ENCODE peak calls at places on chromosomes 1 and 21, in five cellular contexts. One of them, this sample, is unnamed.
A peak's percentile ranks its signal among the peaks of the same experiment; 100 is the strongest.

GRCh38 chr1:209797978-209798639 is 7.8 kb downstream of the IRF6 start:
- DNase-seq in GM12878: no peak
- DNase-seq in H1: no peak
- DNase-seq in HepG2: no peak
- DNase-seq in HCT116: no peak
- DNase-seq in this sample: no peak

GRCh38 chr1:117595993-117596720 is 9.7 kb upstream of the TENT5C start:
- DNase-seq in GM12878: no peak
- DNase-seq in H1: no peak
- DNase-seq in HepG2: no peak
- DNase-seq in HCT116: no peak
- DNase-seq in this sample: no peak

GRCh38 chr1:162694911-162695310 is 62.6 kb downstream of the DDR2 start:
- DNase-seq in GM12878: no peak
- DNase-seq in H1: no peak
- DNase-seq in HepG2: no peak
- DNase-seq in HCT116: no peak
- DNase-seq in this sample: no peak

GRCh38 chr1:200351826-200352549 is 57.8 kb downstream of the ZNF281 start:
- DNase-seq in GM12878: no peak
- DNase-seq in H1: no peak
- DNase-seq in HepG2: no peak
- DNase-seq in HCT116: no peak
- DNase-seq in this sample: no peak

GRCh38 chr21:31713973-31714740 is 17.8 kb downstream of the SCAF4 start:
- DNase-seq in GM12878: no peak
- DNase-seq in H1: no peak
- DNase-seq in HepG2: no peak
- DNase-seq in HCT116: no peak
- DNase-seq in this sample: peak; percentile 81

GRCh38 chr1:183593356-183593755 is 3.1 kb upstream of the NCF2 start:
- DNase-seq in GM12878: peak; percentile 68
- DNase-seq in H1: no peak
- DNase-seq in HepG2: no peak
- DNase-seq in HCT116: no peak
- DNase-seq in this sample: no peak

GRCh38 chr1:115717541-115717940 is 51.0 kb downstream of the CASQ2 start:
- DNase-seq in GM12878: no peak
- DNase-seq in H1: no peak
- DNase-seq in HepG2: peak; percentile 57
- DNase-seq in HCT116: peak; percentile 32
- DNase-seq in this sample: no peak

GRCh38 chr1:197465528-197466205 is 197.6 kb downstream of the CRB1 start:
- DNase-seq in GM12878: no peak
- DNase-seq in H1: no peak
- DNase-seq in HepG2: no peak
- DNase-seq in HCT116: no peak
- DNase-seq in this sample: no peak

GRCh38 chr1:162857850-162858249 is 3.1 kb downstream of the CCDC190 start:
- DNase-seq in GM12878: no peak
- DNase-seq in H1: no peak
- DNase-seq in HepG2: no peak
- DNase-seq in HCT116: no peak
- DNase-seq in this sample: no peak

GRCh38 chr1:68145418-68146126 is 86.8 kb downstream of the WLS start:
- DNase-seq in GM12878: no peak
- DNase-seq in H1: no peak
- DNase-seq in HepG2: no peak
- DNase-seq in HCT116: no peak
- DNase-seq in this sample: no peak

GRCh38 chr1:59022199-59022598 is 238.4 kb upstream of the JUN start:
- DNase-seq in GM12878: no peak
- DNase-seq in H1: no peak
- DNase-seq in HepG2: no peak
- DNase-seq in HCT116: no peak
- DNase-seq in this sample: no peak
- TF ChIP-seq SRF in GM12878: no peak
- TF ChIP-seq SRF in H1: no peak
- TF ChIP-seq SRF in HepG2: no peak
- TF ChIP-seq SRF in HCT116: no peak
- TF ChIP-seq SRF in this sample: no peak

GRCh38 chr1:10916991-10917390 is 95.5 kb upstream of the TARDBP start:
- DNase-seq in GM12878: no peak
- DNase-seq in H1: no peak
- DNase-seq in HepG2: no peak
- DNase-seq in HCT116: no peak
- DNase-seq in this sample: no peak
- TF ChIP-seq SRF in GM12878: no peak
- TF ChIP-seq SRF in H1: no peak
- TF ChIP-seq SRF in HepG2: no peak
- TF ChIP-seq SRF in HCT116: no peak
- TF ChIP-seq SRF in this sample: no peak

GRCh38 chr1:173561263-173561662 is 41.6 kb downstream of the SLC9C2 start:
- DNase-seq in GM12878: no peak
- DNase-seq in H1: no peak
- DNase-seq in HepG2: no peak
- DNase-seq in HCT116: no peak
- DNase-seq in this sample: no peak
- TF ChIP-seq SRF in GM12878: no peak
- TF ChIP-seq SRF in H1: no peak
- TF ChIP-seq SRF in HepG2: no peak
- TF ChIP-seq SRF in HCT116: no peak
- TF ChIP-seq SRF in this sample: no peak

GRCh38 chr21:43195131-43196021 is 26.6 kb downstream of the CRYAA start:
- DNase-seq in GM12878: no peak
- DNase-seq in H1: no peak
- DNase-seq in HepG2: no peak
- DNase-seq in HCT116: no peak
- DNase-seq in this sample: no peak
- TF ChIP-seq SRF in GM12878: no peak
- TF ChIP-seq SRF in H1: no peak
- TF ChIP-seq SRF in HepG2: no peak
- TF ChIP-seq SRF in HCT116: no peak
- TF ChIP-seq SRF in this sample: no peak

DNA sequence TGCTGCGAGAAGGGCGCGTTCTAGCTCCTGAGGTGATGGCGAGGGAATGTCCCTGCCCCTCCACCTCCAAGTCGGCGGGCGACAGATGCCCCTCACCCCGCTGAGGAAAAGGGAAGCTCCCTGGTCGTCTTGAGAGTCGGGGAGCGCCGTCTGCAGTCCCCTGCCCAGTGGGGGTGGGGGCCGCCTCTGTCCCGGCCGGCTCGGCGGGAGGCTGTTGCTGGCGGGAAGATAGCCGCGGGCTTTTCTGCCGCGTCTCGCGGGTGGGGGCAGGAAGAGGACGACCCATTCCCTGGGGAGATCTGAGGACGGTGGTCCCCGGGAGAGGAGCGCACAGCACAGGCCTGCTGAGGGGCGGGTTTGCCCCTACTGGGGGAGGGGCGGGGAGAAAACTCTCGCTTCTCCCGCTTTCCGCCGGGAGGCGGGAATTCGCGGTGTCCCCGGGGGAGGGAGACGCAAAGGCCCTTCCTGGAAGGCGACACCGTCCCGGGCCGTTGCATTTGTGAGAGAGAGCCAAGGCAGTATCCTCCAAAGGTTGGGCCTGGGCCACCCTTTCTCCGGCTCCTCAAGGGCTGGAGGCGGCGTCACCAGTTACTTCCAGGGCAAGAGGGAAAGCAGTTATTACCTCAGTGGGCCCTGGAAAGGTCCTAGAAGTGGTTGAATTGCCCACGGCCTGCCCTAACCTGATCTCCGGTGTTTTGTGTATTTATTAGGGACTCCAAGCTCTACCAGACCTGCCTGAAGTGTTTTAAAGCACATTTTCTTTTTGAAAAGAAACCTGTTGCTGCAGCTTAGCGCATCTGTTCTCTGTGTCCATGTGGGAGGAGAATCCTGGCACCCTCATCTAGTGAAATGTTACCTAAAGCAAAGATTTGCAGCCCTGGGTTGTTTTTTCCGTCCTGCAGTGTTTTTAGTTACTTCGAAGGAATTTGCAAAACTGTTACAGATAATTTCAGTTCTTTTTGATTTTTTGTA is 648 bp downstream of the S100PBP start:
- DNase-seq in GM12878: no peak
- DNase-seq in H1: peak; percentile 49
- DNase-seq in HepG2: peak; percentile 67
- DNase-seq in HCT116: peak; percentile 32
- DNase-seq in this sample: peak; percentile 87
- TF ChIP-seq SRF in GM12878: no peak
- TF ChIP-seq SRF in H1: no peak
- TF ChIP-seq SRF in HepG2: no peak
- TF ChIP-seq SRF in HCT116: no peak
- TF ChIP-seq SRF in this sample: peak; percentile 70

GRCh38 chr1:8018492-8019228 is 7.4 kb downstream of the ERRFI1 start:
- DNase-seq in GM12878: no peak
- DNase-seq in H1: no peak
- DNase-seq in HepG2: no peak
- DNase-seq in HCT116: no peak
- DNase-seq in this sample: no peak
- TF ChIP-seq SRF in GM12878: no peak
- TF ChIP-seq SRF in H1: no peak
- TF ChIP-seq SRF in HepG2: no peak
- TF ChIP-seq SRF in HCT116: no peak
- TF ChIP-seq SRF in this sample: no peak

DNA sequence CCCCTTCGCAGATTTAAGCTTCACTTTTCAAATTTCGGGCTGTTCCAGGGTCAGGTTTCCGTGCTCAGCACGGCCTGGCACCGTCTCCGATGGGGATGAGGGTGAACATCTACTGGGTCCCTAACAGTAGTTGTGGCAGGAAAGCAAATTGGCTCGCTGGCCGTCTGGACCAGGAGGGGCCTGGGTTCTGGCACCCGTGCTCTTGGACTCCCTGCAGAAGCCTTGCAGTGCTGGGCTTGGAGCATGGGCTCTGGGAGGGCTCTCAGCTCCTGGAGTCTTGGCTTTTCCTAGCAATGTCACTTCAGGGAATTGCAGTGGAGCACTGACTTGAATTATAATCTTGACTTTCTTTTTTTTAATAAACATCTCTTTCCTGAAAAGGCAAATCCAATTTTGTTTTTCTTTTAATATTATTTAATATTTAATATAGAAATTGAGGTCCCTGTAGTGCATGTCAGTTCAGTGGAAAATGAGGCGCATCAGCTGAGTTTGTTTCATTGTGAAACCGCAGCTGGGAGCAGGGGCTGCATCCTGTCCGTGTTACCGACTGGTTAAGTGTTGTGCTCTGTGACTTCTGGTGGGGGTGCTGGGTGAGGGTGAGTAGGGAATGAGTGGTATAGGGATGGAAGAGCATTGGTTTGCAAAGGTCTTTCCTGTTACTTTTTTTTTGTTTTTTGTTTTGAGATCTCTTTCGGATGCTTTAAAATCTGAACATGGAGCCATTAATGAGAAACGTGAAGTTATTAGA is 64.0 kb downstream of the PEX14 start:
- DNase-seq in GM12878: no peak
- DNase-seq in H1: no peak
- DNase-seq in HepG2: no peak
- DNase-seq in HCT116: no peak
- DNase-seq in this sample: no peak
- TF ChIP-seq SRF in GM12878: no peak
- TF ChIP-seq SRF in H1: no peak
- TF ChIP-seq SRF in HepG2: no peak
- TF ChIP-seq SRF in HCT116: no peak
- TF ChIP-seq SRF in this sample: no peak

GRCh38 chr1:236156512-236157208 is 14.3 kb downstream of the GPR137B start:
- DNase-seq in GM12878: peak; percentile 99
- DNase-seq in H1: no peak
- DNase-seq in HepG2: no peak
- DNase-seq in HCT116: no peak
- DNase-seq in this sample: no peak
- TF ChIP-seq SRF in GM12878: peak; percentile 64
- TF ChIP-seq SRF in H1: no peak
- TF ChIP-seq SRF in HepG2: no peak
- TF ChIP-seq SRF in HCT116: no peak
- TF ChIP-seq SRF in this sample: no peak

This sample was measured in K562.